ENCODE peak calls at places on chromosomes 7 and 10, in ten cellular contexts. One of them, this sample, is unnamed.

GRCh38 chr7:135493362-135493761 is 16.5 kb downstream of the CNOT4 start:
- DNase-seq in kidney epithelial cell: no peak
- DNase-seq in pancreas: no peak
- DNase-seq in neural progenitor cell: no peak
- DNase-seq in mammary epithelial cell: no peak
- DNase-seq in colonic mucosa: no peak
- DNase-seq in progenitor cell of endocrine pancreas: no peak
- DNase-seq in sigmoid colon: no peak
- DNase-seq in GM06990: no peak
- DNase-seq in cardiac muscle cell: peak
- DNase-seq in this sample: no peak

GRCh38 chr7:98066208-98066607 is 40.5 kb upstream of the LMTK2 start:
- DNase-seq in cardiac muscle cell: no peak
- DNase-seq in pancreas: no peak
- DNase-seq in mammary epithelial cell: no peak
- DNase-seq in kidney epithelial cell: no peak
- DNase-seq in GM06990: no peak
- DNase-seq in sigmoid colon: no peak
- DNase-seq in progenitor cell of endocrine pancreas: no peak
- DNase-seq in colonic mucosa: no peak
- DNase-seq in neural progenitor cell: no peak
- DNase-seq in this sample: no peak

GRCh38 chr7:140051822-140052221 is 10.9 kb downstream of the PARP12 start:
- DNase-seq in colonic mucosa: no peak
- DNase-seq in neural progenitor cell: no peak
- DNase-seq in progenitor cell of endocrine pancreas: no peak
- DNase-seq in kidney epithelial cell: no peak
- DNase-seq in pancreas: no peak
- DNase-seq in GM06990: no peak
- DNase-seq in cardiac muscle cell: no peak
- DNase-seq in mammary epithelial cell: no peak
- DNase-seq in sigmoid colon: no peak
- DNase-seq in this sample: no peak

GRCh38 chr10:50388181-50388580 is 136.9 kb upstream of the ASAH2 start:
- DNase-seq in kidney epithelial cell: no peak
- DNase-seq in mammary epithelial cell: no peak
- DNase-seq in colonic mucosa: no peak
- DNase-seq in GM06990: no peak
- DNase-seq in progenitor cell of endocrine pancreas: no peak
- DNase-seq in pancreas: no peak
- DNase-seq in cardiac muscle cell: no peak
- DNase-seq in sigmoid colon: no peak
- DNase-seq in neural progenitor cell: no peak
- DNase-seq in this sample: no peak

GRCh38 chr7:47375121-47375551 is 206.8 kb downstream of the TNS3 start:
- DNase-seq in sigmoid colon: peak
- DNase-seq in cardiac muscle cell: peak
- DNase-seq in mammary epithelial cell: no peak
- DNase-seq in kidney epithelial cell: no peak
- DNase-seq in colonic mucosa: no peak
- DNase-seq in progenitor cell of endocrine pancreas: no peak
- DNase-seq in GM06990: no peak
- DNase-seq in neural progenitor cell: no peak
- DNase-seq in pancreas: no peak
- DNase-seq in this sample: no peak

GRCh38 chr10:34699904-34700303 is 115.2 kb downstream of the PARD3 start:
- DNase-seq in cardiac muscle cell: no peak
- DNase-seq in pancreas: no peak
- DNase-seq in sigmoid colon: no peak
- DNase-seq in kidney epithelial cell: no peak
- DNase-seq in colonic mucosa: no peak
- DNase-seq in GM06990: no peak
- DNase-seq in mammary epithelial cell: no peak
- DNase-seq in neural progenitor cell: no peak
- DNase-seq in progenitor cell of endocrine pancreas: no peak
- DNase-seq in this sample: no peak

GRCh38 chr10:26944261-26944882 is 83.6 kb upstream of the ABI1 start:
- DNase-seq in cardiac muscle cell: no peak
- DNase-seq in mammary epithelial cell: no peak
- DNase-seq in pancreas: no peak
- DNase-seq in GM06990: no peak
- DNase-seq in kidney epithelial cell: no peak
- DNase-seq in progenitor cell of endocrine pancreas: no peak
- DNase-seq in neural progenitor cell: no peak
- DNase-seq in sigmoid colon: no peak
- DNase-seq in colonic mucosa: no peak
- DNase-seq in this sample: no peak

GRCh38 chr10:105287970-105288369 is 646.9 kb downstream of the SORCS3 start:
- DNase-seq in GM06990: no peak
- DNase-seq in mammary epithelial cell: no peak
- DNase-seq in pancreas: no peak
- DNase-seq in colonic mucosa: no peak
- DNase-seq in progenitor cell of endocrine pancreas: no peak
- DNase-seq in cardiac muscle cell: no peak
- DNase-seq in sigmoid colon: no peak
- DNase-seq in neural progenitor cell: no peak
- DNase-seq in kidney epithelial cell: no peak
- DNase-seq in this sample: no peak

GRCh38 chr10:62396864-62397263 is 22.7 kb downstream of the ZNF365 start:
- DNase-seq in mammary epithelial cell: no peak
- DNase-seq in colonic mucosa: no peak
- DNase-seq in cardiac muscle cell: no peak
- DNase-seq in progenitor cell of endocrine pancreas: no peak
- DNase-seq in pancreas: no peak
- DNase-seq in GM06990: no peak
- DNase-seq in kidney epithelial cell: no peak
- DNase-seq in sigmoid colon: no peak
- DNase-seq in neural progenitor cell: no peak
- DNase-seq in this sample: no peak

GRCh38 chr7:105306160-105306784 is 82.4 kb downstream of the SRPK2 start:
- DNase-seq in pancreas: no peak
- DNase-seq in GM06990: no peak
- DNase-seq in mammary epithelial cell: no peak
- DNase-seq in progenitor cell of endocrine pancreas: no peak
- DNase-seq in colonic mucosa: no peak
- DNase-seq in cardiac muscle cell: peak
- DNase-seq in kidney epithelial cell: no peak
- DNase-seq in neural progenitor cell: no peak
- DNase-seq in sigmoid colon: no peak
- DNase-seq in this sample: no peak

GRCh38 chr7:29485376-29486190 is 78.1 kb upstream of the PRR15 start:
- DNase-seq in pancreas: no peak
- DNase-seq in GM06990: no peak
- DNase-seq in sigmoid colon: no peak
- DNase-seq in cardiac muscle cell: no peak
- DNase-seq in progenitor cell of endocrine pancreas: no peak
- DNase-seq in mammary epithelial cell: no peak
- DNase-seq in colonic mucosa: no peak
- DNase-seq in neural progenitor cell: no peak
- DNase-seq in kidney epithelial cell: no peak
- DNase-seq in this sample: no peak

GRCh38 chr10:47323636-47324299 is 1.5 kb downstream of the GDF2 start:
- DNase-seq in pancreas: no peak
- DNase-seq in mammary epithelial cell: no peak
- DNase-seq in kidney epithelial cell: no peak
- DNase-seq in colonic mucosa: no peak
- DNase-seq in GM06990: no peak
- DNase-seq in neural progenitor cell: no peak
- DNase-seq in sigmoid colon: no peak
- DNase-seq in progenitor cell of endocrine pancreas: no peak
- DNase-seq in cardiac muscle cell: no peak
- DNase-seq in this sample: no peak

GRCh38 chr7:32453286-32454011 is 36.7 kb downstream of the LSM5 start:
- DNase-seq in progenitor cell of endocrine pancreas: no peak
- DNase-seq in neural progenitor cell: no peak
- DNase-seq in GM06990: no peak
- DNase-seq in cardiac muscle cell: no peak
- DNase-seq in colonic mucosa: no peak
- DNase-seq in sigmoid colon: no peak
- DNase-seq in kidney epithelial cell: no peak
- DNase-seq in mammary epithelial cell: peak
- DNase-seq in pancreas: no peak
- DNase-seq in this sample: no peak

GRCh38 chr7:75536940-75537538 is 44.9 kb downstream of the SPDYE5 start:
- DNase-seq in cardiac muscle cell: no peak
- DNase-seq in pancreas: no peak
- DNase-seq in kidney epithelial cell: no peak
- DNase-seq in neural progenitor cell: no peak
- DNase-seq in mammary epithelial cell: no peak
- DNase-seq in colonic mucosa: no peak
- DNase-seq in sigmoid colon: peak
- DNase-seq in GM06990: no peak
- DNase-seq in progenitor cell of endocrine pancreas: no peak
- DNase-seq in this sample: no peak

GRCh38 chr7:75533926-75534325 is 41.8 kb downstream of the SPDYE5 start:
- DNase-seq in sigmoid colon: peak
- DNase-seq in neural progenitor cell: no peak
- DNase-seq in pancreas: no peak
- DNase-seq in cardiac muscle cell: no peak
- DNase-seq in kidney epithelial cell: no peak
- DNase-seq in mammary epithelial cell: no peak
- DNase-seq in GM06990: no peak
- DNase-seq in progenitor cell of endocrine pancreas: no peak
- DNase-seq in colonic mucosa: no peak
- DNase-seq in this sample: no peak

GRCh38 chr7:75532639-75533038 is 40.5 kb downstream of the SPDYE5 start:
- DNase-seq in neural progenitor cell: no peak
- DNase-seq in mammary epithelial cell: no peak
- DNase-seq in cardiac muscle cell: no peak
- DNase-seq in colonic mucosa: no peak
- DNase-seq in progenitor cell of endocrine pancreas: no peak
- DNase-seq in sigmoid colon: peak
- DNase-seq in GM06990: no peak
- DNase-seq in pancreas: no peak
- DNase-seq in kidney epithelial cell: no peak
- DNase-seq in this sample: no peak

GRCh38 chr7:75536491-75536890 is 44.4 kb downstream of the SPDYE5 start:
- DNase-seq in kidney epithelial cell: no peak
- DNase-seq in neural progenitor cell: no peak
- DNase-seq in progenitor cell of endocrine pancreas: no peak
- DNase-seq in sigmoid colon: peak
- DNase-seq in cardiac muscle cell: no peak
- DNase-seq in mammary epithelial cell: no peak
- DNase-seq in GM06990: no peak
- DNase-seq in pancreas: no peak
- DNase-seq in colonic mucosa: no peak
- DNase-seq in this sample: no peak

DNA sequence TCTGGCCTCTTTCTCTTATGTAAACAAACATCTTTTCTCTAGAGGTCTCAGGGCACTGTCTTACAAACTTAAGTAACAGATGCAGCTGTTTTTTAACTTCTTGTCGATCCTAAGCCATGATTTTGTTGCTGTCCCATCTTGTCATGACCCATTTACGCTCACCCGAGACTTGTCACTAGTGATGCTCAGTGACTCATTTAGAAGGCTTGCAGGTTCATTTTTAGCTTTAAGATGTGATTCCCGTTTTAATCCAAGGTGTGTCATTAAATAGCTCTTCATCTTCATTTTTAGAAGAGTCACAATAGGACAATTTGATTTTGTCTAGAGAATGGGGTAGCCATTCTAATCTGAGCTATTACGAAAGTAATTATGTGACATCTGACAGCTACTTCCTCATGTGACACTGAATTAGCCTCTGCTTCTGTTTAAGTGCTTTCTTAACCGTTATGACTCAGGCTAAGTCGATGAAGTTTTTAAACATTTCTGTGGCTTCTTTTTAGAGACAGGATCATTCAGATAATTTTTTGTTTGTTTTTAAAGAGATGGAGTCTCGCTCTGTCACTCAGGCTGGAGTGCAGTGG is 42.7 kb downstream of the SPDYE5 start:
- DNase-seq in cardiac muscle cell: peak
- DNase-seq in progenitor cell of endocrine pancreas: no peak
- DNase-seq in kidney epithelial cell: no peak
- DNase-seq in sigmoid colon: no peak
- DNase-seq in pancreas: no peak
- DNase-seq in neural progenitor cell: no peak
- DNase-seq in colonic mucosa: no peak
- DNase-seq in GM06990: peak
- DNase-seq in mammary epithelial cell: no peak
- DNase-seq in this sample: no peak
- TF ChIP-seq CTCF in cardiac muscle cell: no peak
- TF ChIP-seq CTCF in progenitor cell of endocrine pancreas: no peak
- TF ChIP-seq CTCF in kidney epithelial cell: no peak
- TF ChIP-seq CTCF in sigmoid colon: no peak
- TF ChIP-seq CTCF in pancreas: no peak
- TF ChIP-seq CTCF in neural progenitor cell: no peak
- TF ChIP-seq CTCF in colonic mucosa: no peak
- TF ChIP-seq CTCF in GM06990: no peak
- TF ChIP-seq CTCF in mammary epithelial cell: no peak
- TF ChIP-seq CTCF in this sample: no peak

DNA sequence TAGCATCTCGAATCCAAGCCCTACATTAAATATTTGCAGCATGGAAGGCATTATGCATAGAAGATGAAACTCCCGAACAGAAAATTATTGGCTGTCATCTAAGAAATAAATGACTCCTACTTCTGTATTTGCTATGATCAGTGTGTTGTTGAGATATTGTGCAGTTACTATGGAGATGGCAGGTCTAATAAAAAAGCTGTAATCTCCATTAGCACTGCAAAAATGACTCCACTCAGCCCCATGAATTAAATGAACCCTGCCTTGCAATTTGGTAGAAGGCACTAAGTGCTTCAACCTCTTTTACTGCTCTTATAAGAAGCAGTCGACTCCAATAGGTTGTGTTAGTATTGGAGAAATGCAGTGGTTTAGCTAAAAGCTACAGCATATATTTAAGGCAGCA is 290.1 kb upstream of the PHYHIPL start:
- DNase-seq in sigmoid colon: no peak
- DNase-seq in progenitor cell of endocrine pancreas: no peak
- DNase-seq in mammary epithelial cell: no peak
- DNase-seq in pancreas: no peak
- DNase-seq in cardiac muscle cell: no peak
- DNase-seq in colonic mucosa: no peak
- DNase-seq in neural progenitor cell: no peak
- DNase-seq in GM06990: no peak
- DNase-seq in kidney epithelial cell: no peak
- DNase-seq in this sample: no peak
- TF ChIP-seq CTCF in sigmoid colon: no peak
- TF ChIP-seq CTCF in progenitor cell of endocrine pancreas: no peak
- TF ChIP-seq CTCF in mammary epithelial cell: no peak
- TF ChIP-seq CTCF in pancreas: no peak
- TF ChIP-seq CTCF in cardiac muscle cell: no peak
- TF ChIP-seq CTCF in colonic mucosa: no peak
- TF ChIP-seq CTCF in neural progenitor cell: no peak
- TF ChIP-seq CTCF in GM06990: no peak
- TF ChIP-seq CTCF in kidney epithelial cell: no peak
- TF ChIP-seq CTCF in this sample: no peak

GRCh38 chr7:33886100-33886623 is 19.2 kb upstream of the BMPER start:
- DNase-seq in cardiac muscle cell: no peak
- DNase-seq in progenitor cell of endocrine pancreas: peak
- DNase-seq in kidney epithelial cell: no peak
- DNase-seq in pancreas: no peak
- DNase-seq in sigmoid colon: no peak
- DNase-seq in mammary epithelial cell: no peak
- DNase-seq in GM06990: no peak
- DNase-seq in neural progenitor cell: peak
- DNase-seq in colonic mucosa: no peak
- DNase-seq in this sample: peak
- TF ChIP-seq CTCF in cardiac muscle cell: peak
- TF ChIP-seq CTCF in progenitor cell of endocrine pancreas: peak
- TF ChIP-seq CTCF in kidney epithelial cell: peak
- TF ChIP-seq CTCF in pancreas: no peak
- TF ChIP-seq CTCF in sigmoid colon: no peak
- TF ChIP-seq CTCF in mammary epithelial cell: peak
- TF ChIP-seq CTCF in GM06990: no peak
- TF ChIP-seq CTCF in neural progenitor cell: peak
- TF ChIP-seq CTCF in colonic mucosa: no peak
- TF ChIP-seq CTCF in this sample: peak

GRCh38 chr7:3010161-3010560 is 33.5 kb downstream of the CARD11 start:
- DNase-seq in cardiac muscle cell: no peak
- DNase-seq in colonic mucosa: no peak
- DNase-seq in neural progenitor cell: no peak
- DNase-seq in progenitor cell of endocrine pancreas: no peak
- DNase-seq in mammary epithelial cell: no peak
- DNase-seq in sigmoid colon: no peak
- DNase-seq in kidney epithelial cell: no peak
- DNase-seq in GM06990: no peak
- DNase-seq in pancreas: no peak
- DNase-seq in this sample: no peak
- TF ChIP-seq CTCF in cardiac muscle cell: no peak
- TF ChIP-seq CTCF in colonic mucosa: no peak
- TF ChIP-seq CTCF in neural progenitor cell: no peak
- TF ChIP-seq CTCF in progenitor cell of endocrine pancreas: no peak
- TF ChIP-seq CTCF in mammary epithelial cell: no peak
- TF ChIP-seq CTCF in sigmoid colon: no peak
- TF ChIP-seq CTCF in kidney epithelial cell: no peak
- TF ChIP-seq CTCF in GM06990: no peak
- TF ChIP-seq CTCF in pancreas: no peak
- TF ChIP-seq CTCF in this sample: no peak

This sample was measured in endothelial cell.